ENCODE peak calls at places on chromosomes 16 and 17, in five cellular contexts. I, D, G, C and H are unnamed samples.

GRCh38 chr16:47713225-47713595 is 252.1 kb downstream of the PHKB start:
- DNase-seq in I (peak; percentile 95), D (no peak), C (no peak), G (no peak), H (peak; percentile 68)

GRCh38 chr16:67939507-67940435 is 3.1 kb upstream of the PSMB10 start:
- DNase-seq in I (no peak), D (peak; percentile 60), G (no peak), C (no peak), H (no peak)

GRCh38 chr17:31390426-31390747 is 1.1 kb upstream of the RAB11FIP4 start:
- DNase-seq in G (no peak), C (no peak), D (no peak), I (no peak), H (no peak)

GRCh38 chr16:88464447-88465318 is 11.6 kb downstream of the ZFPM1 start:
- DNase-seq in C (no peak), D (no peak), I (no peak), G (no peak), H (no peak)

GRCh38 chr17:62901544-62901943 is 64.5 kb upstream of the TANC2 start:
- DNase-seq in G (no peak), D (no peak), C (no peak), I (no peak), H (no peak)

GRCh38 chr17:61504697-61505096 is 52.5 kb downstream of the TBX4 start:
- DNase-seq in G (no peak), D (no peak), C (no peak), I (peak; percentile 96), H (no peak)

GRCh38 chr17:2416010-2416734 is 15.3 kb upstream of the MNT start:
- DNase-seq in I (peak; percentile 86), G (no peak), D (peak; percentile 90), C (peak; percentile 85), H (peak; percentile 95)

GRCh38 chr16:57701759-57702371 is 7.3 kb downstream of the DRC7 start:
- DNase-seq in G (no peak), C (no peak), D (no peak), I (no peak), H (peak; percentile 52)

GRCh38 chr17:68182940-68183551 is 64.8 kb upstream of the AMZ2 start:
- DNase-seq in D (no peak), I (no peak), C (no peak), G (peak; percentile 78), H (no peak)

GRCh38 chr16:69182730-69183416 is 4.1 kb upstream of the SNTB2 start:
- DNase-seq in C (no peak), D (peak; percentile 57), G (no peak), I (no peak), H (no peak)

GRCh38 chr16:8866118-8866883 is 2.5 kb downstream of the CARHSP1 start:
- DNase-seq in D (no peak), I (no peak), G (no peak), C (peak; percentile 62), H (peak; percentile 77)

GRCh38 chr17:79627184-79627765 is 16.4 kb upstream of the RBFOX3 start:
- DNase-seq in G (no peak), D (no peak), I (no peak), C (peak; percentile 13), H (peak; percentile 7)

GRCh38 chr16:82655315-82655714 is 28.5 kb downstream of the CDH13 start:
- DNase-seq in I (peak; percentile 94), G (no peak), D (peak; percentile 18), C (peak; percentile 48), H (no peak)

GRCh38 chr17:58325289-58325726 is 3.3 kb downstream of the TSPOAP1 start:
- DNase-seq in I (no peak), C (no peak), G (no peak), D (no peak), H (peak; percentile 31)

GRCh38 chr16:706189-707061 is 824 bp upstream of the FBXL16 start:
- DNase-seq in D (no peak), C (no peak), I (no peak), G (no peak), H (no peak)

GRCh38 chr17:80349437-80350160 is 65.4 kb upstream of the ENDOV start:
- DNase-seq in C (peak; percentile 7), I (no peak), D (no peak), G (no peak), H (no peak)

GRCh38 chr16:50642349-50642748 is 38.8 kb downstream of the SNX20 start:
- DNase-seq in D (no peak), I (no peak), G (no peak), C (no peak), H (no peak)

GRCh38 chr17:31535581-31535981 is 144.1 kb downstream of the RAB11FIP4 start:
- DNase-seq in C (no peak), I (no peak), G (no peak), D (no peak), H (no peak)

GRCh38 chr17:7932949-7933348 is 943 bp downstream of the CNTROB start:
- DNase-seq in I (peak; percentile 61), C (peak; percentile 46), D (peak; percentile 51), G (no peak), H (no peak)

GRCh38 chr17:30921544-30922196 is at the start of gene ADAP2:
- DNase-seq in C (peak; percentile 62), D (peak; percentile 76), G (peak; percentile 19), I (no peak), H (peak; percentile 45)

GRCh38 chr17:31379796-31380195 is 11.7 kb upstream of the RAB11FIP4 start:
- DNase-seq in D (no peak), I (no peak), C (no peak), G (no peak), H (no peak)

GRCh38 chr16:79593074-79593531 is 7.4 kb downstream of the MAF start:
- DNase-seq in I (no peak), G (no peak), D (peak; percentile 53), C (no peak), H (no peak)

GRCh38 chr17:52024296-52024870 is 134.1 kb downstream of the CA10 start:
- DNase-seq in G (no peak), I (no peak), D (no peak), C (no peak), H (no peak)

GRCh38 chr17:67198131-67198530 is 46.9 kb downstream of the HELZ start:
- DNase-seq in G (no peak), C (no peak), I (no peak), D (no peak), H (no peak)

GRCh38 chr16:60729052-60729451 is 1307.2 kb downstream of the CDH8 start:
- DNase-seq in G (no peak), C (no peak), D (no peak), I (no peak), H (no peak)

GRCh38 chr16:88866151-88866920 is at the start of gene PABPN1L:
- DNase-seq in G (no peak), I (no peak), D (peak; percentile 22), C (no peak), H (no peak)

GRCh38 chr17:10247806-10248334 is 49.5 kb upstream of the GAS7 start:
- DNase-seq in I (no peak), C (no peak), G (no peak), D (peak; percentile 21), H (no peak)

GRCh38 chr16:2981899-2982250 is 1.6 kb upstream of the PKMYT1 start:
- DNase-seq in I (no peak), G (no peak), C (no peak), D (no peak), H (no peak)

GRCh38 chr16:2982402-2982801 is 2.2 kb upstream of the PKMYT1 start:
- DNase-seq in C (no peak), I (no peak), D (no peak), G (no peak), H (no peak)

GRCh38 chr16:2985893-2986355 is 5.7 kb upstream of the PKMYT1 start:
- DNase-seq in I (no peak), C (peak; percentile 77), D (peak; percentile 91), G (no peak), H (peak; percentile 56)

GRCh38 chr16:2985457-2985856 is 5.2 kb upstream of the PKMYT1 start:
- DNase-seq in C (peak; percentile 67), I (no peak), D (peak; percentile 86), G (no peak), H (no peak)

DNA sequence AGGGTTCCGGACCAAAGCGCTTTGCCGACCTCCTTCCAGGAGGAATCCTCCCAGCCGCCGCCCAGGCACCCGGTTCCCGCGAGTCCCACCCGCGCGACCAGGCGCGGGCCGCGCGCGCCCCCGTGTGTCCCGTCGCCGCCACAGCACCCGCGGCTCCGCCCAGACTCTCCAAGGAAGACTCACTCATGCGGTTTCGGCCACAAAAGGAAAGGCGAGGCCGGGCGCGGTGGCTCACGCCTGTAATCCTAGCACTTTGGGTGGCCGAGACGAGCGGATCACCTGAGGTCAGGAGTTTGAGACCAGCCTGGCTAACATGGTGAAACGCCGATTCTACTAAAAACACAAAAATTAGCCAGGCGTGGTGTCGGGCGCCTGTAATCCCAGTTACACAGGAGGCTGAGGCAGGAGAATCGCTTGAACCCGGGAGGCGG is 3.5 kb upstream of the PKMYT1 start:
- DNase-seq in G (peak; percentile 61), C (peak; percentile 72), D (peak; percentile 76), I (peak; percentile 69), H (peak; percentile 82)
- H3K27ac ChIP-seq in G (peak overlapping the region; percentile 46), C (peak overlapping the region; percentile 31), D (no peak overlapping the region), I (no peak overlapping the region), H (no peak overlapping the region)

GRCh38 chr16:29809850-29810698 is 1.9 kb upstream of the PRRT2 start:
- DNase-seq in D (no peak), I (no peak), C (no peak), G (no peak), H (peak; percentile 42)
- TF ChIP-seq CTCF in D (no peak), I (no peak), C (no peak), G (no peak), H (no peak)

GRCh38 chr17:15966879-15967248 is 21.9 kb downstream of the ADORA2B start:
- DNase-seq in G (no peak), I (no peak), C (no peak), D (no peak), H (no peak)
- TF ChIP-seq POLR2A in G (no peak), I (no peak), C (no peak), D (no peak), H (no peak)

GRCh38 chr16:28879841-28880588 is 1.7 kb downstream of the ATP2A1 start:
- DNase-seq in C (peak; percentile 88), G (peak; percentile 61), I (peak; percentile 78), D (peak; percentile 85), H (peak; percentile 91)
- H3K27ac ChIP-seq in C (peak overlapping the region; percentile 56), G (peak overlapping the region; percentile 44), I (peak overlapping the region; percentile 28), D (no peak overlapping the region), H (no peak overlapping the region)